ENCODE peak calls at places on chromosomes 4 and X, in ten cellular contexts. N is NCI-H2081, C is Right ventricle myocardium superior, L is kidney epithelial cell, O is posterior cingulate gyrus, V is NCI-H446 treated with DMSO at 0.1 percent for 48 hours, S is dorsolateral prefrontal cortex, X is mesothelial cell of epicardium, J is T-cell, I is M059J. T is an unnamed sample.

GRCh38 chrX:1249101-1249887 is 19.3 kb upstream of the CSF2RA start:
- DNase-seq in N (no peak), C (peak), L (no peak), O (no peak), V (no peak), S (no peak), X (peak), J (peak), I (peak), T (no peak)

GRCh38 chr4:115090483-115091075 is 22.8 kb downstream of the NDST4 start:
- DNase-seq in N (peak), C (no peak), L (peak), O (no peak), V (peak), S (no peak), X (no peak), J (no peak), I (peak), T (no peak)

GRCh38 chr4:8575457-8575856 is 4.7 kb upstream of the GPR78 start:
- DNase-seq in N (no peak), C (no peak), L (no peak), O (no peak), V (no peak), S (no peak), X (no peak), J (no peak), I (no peak), T (no peak)

GRCh38 chr4:78864405-78865024 is 74.7 kb downstream of the PAQR3 start:
- DNase-seq in N (peak), C (no peak), L (peak), O (no peak), V (peak), S (no peak), X (no peak), J (no peak), I (peak), T (no peak)

GRCh38 chr4:75639124-75639695 is 8.9 kb upstream of the CDKL2 start:
- DNase-seq in N (no peak), C (no peak), L (no peak), O (no peak), V (no peak), S (no peak), X (no peak), J (no peak), I (no peak), T (no peak)

GRCh38 chr4:147731611-147732515 is at the start of gene ARHGAP10:
- DNase-seq in N (peak), C (peak), L (no peak), O (peak), V (no peak), S (peak), X (peak), J (peak), I (peak), T (peak)

GRCh38 chrX:105910563-105911105 is 88.3 kb downstream of the NRK start:
- DNase-seq in N (no peak), C (no peak), L (no peak), O (no peak), V (no peak), S (no peak), X (no peak), J (no peak), I (no peak), T (no peak)

GRCh38 chr4:107801766-107802211 is 22.9 kb upstream of the SGMS2 start:
- DNase-seq in N (no peak), C (no peak), L (peak), O (no peak), V (no peak), S (no peak), X (no peak), J (no peak), I (peak), T (no peak)

GRCh38 chr4:78092850-78093249 is 35.7 kb downstream of the FRAS1 start:
- DNase-seq in N (no peak), C (no peak), L (no peak), O (no peak), V (no peak), S (no peak), X (no peak), J (no peak), I (no peak), T (no peak)

GRCh38 chr4:15681372-15682339 is at the start of gene FAM200B:
- DNase-seq in N (peak), C (peak), L (peak), O (peak), V (peak), S (peak), X (peak), J (peak), I (peak), T (peak)

GRCh38 chrX:22122510-22122909 is 90.4 kb downstream of the PHEX start:
- DNase-seq in N (no peak), C (no peak), L (no peak), O (no peak), V (peak), S (no peak), X (no peak), J (no peak), I (peak), T (no peak)